ENCODE peak calls at places on chromosomes 12 and 14, in four cellular contexts. Q, M, V and F are unnamed samples.

GRCh38 chr12:124855275-124855957 is 8.2 kb downstream of the SCARB1 start:
- DNase-seq in Q (no peak), M (no peak), V (no peak), F (no peak)

GRCh38 chr12:60752589-60752988 is 1156.8 kb downstream of the SLC16A7 start:
- DNase-seq in Q (no peak), M (no peak), V (no peak), F (no peak)

GRCh38 chr12:110170535-110171185 is 46.5 kb downstream of the IFT81 start:
- DNase-seq in Q (no peak), M (no peak), V (no peak), F (no peak)

GRCh38 chr12:116222358-116222757 is 55.1 kb downstream of the MED13L start:
- DNase-seq in Q (peak), M (peak), V (no peak), F (no peak)

GRCh38 chr14:67938046-67938445 is 118.5 kb downstream of the RAD51B start:
- DNase-seq in Q (no peak), M (no peak), V (no peak), F (no peak)

GRCh38 chr14:32224731-32225377 is 21.8 kb upstream of the RNU6-8 start:
- DNase-seq in Q (peak), M (no peak), V (no peak), F (no peak)

GRCh38 chr12:57085999-57086950 is 2.6 kb upstream of the NAB2 start:
- DNase-seq in Q (peak), M (peak), V (peak), F (peak)

GRCh38 chr12:131494741-131495524 is 216.0 kb upstream of the SFSWAP start:
- DNase-seq in Q (no peak), M (no peak), V (no peak), F (no peak)

GRCh38 chr14:24995016-24995415 is 54.9 kb downstream of the STXBP6 start:
- DNase-seq in Q (no peak), M (no peak), V (no peak), F (no peak)

GRCh38 chr12:68813242-68813593 is 5.2 kb downstream of the MDM2 start:
- DNase-seq in Q (no peak), M (no peak), V (no peak), F (no peak)

GRCh38 chr14:64733321-64733720 is 29.1 kb downstream of the PLEKHG3 start:
- DNase-seq in Q (peak), M (no peak), V (no peak), F (no peak)

GRCh38 chr14:74301594-74302159 is 1.1 kb downstream of the ABCD4 start:
- DNase-seq in Q (no peak), M (no peak), V (no peak), F (no peak)

GRCh38 chr14:74302634-74303569 is at the start of gene ABCD4:
- DNase-seq in Q (peak), M (peak), V (peak), F (peak)

GRCh38 chr14:74299061-74299545 is 3.6 kb downstream of the ABCD4 start:
- DNase-seq in Q (no peak), M (no peak), V (no peak), F (no peak)

DNA sequence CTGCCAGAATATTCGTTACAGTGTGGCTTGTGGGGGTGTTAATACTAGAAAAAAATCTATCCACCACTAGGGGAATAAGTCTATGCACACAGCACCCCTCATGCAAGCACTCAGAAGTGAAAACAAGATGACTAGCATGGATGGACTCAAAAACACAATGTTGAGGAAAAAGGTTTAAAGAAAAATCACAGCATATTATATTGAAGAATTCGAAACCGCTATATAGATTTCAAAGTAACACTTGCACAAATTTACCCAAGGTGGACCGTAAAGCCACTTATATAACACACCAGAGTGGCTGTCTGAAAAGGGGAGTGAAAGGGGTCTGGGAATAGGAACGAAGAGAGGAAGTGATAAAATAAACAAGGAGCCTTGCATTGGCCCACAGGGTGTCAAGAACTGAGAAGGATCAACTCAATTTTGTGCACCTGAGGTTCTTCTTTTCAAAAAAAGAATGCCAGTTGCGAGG is 540 bp downstream of the ABCD4 start:
- DNase-seq in Q (no peak), M (no peak), V (no peak), F (peak)
- TF ChIP-seq CTCF in Q (peak), M (no peak), V (peak), F (peak)

GRCh38 chr14:28012629-28013415 is 753.8 kb upstream of the FOXG1 start:
- DNase-seq in Q (no peak), M (no peak), V (no peak), F (no peak)
- TF ChIP-seq CTCF in Q (no peak), M (no peak), V (no peak), F (no peak)

DNA sequence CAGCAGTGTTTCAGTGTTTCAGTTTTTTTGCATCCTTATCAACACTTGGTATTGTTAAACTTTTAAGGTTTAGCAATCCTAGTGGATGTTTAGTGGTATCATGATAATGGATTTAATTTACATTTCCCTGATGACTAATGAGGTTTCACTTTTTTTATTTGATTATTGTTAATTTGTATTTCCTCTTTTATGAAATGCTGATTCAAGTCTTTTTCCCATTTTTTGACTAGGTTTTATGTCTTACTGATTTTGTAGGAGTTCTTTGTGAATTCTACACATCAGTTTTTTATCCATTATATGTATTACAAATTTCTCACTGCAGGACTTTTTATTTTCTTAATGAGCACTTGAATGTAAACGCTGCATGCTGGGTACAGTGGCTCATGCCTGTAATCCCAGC is 23.8 kb downstream of the YLPM1 start:
- DNase-seq in Q (no peak), M (no peak), V (no peak), F (no peak)
- TF ChIP-seq CTCF in Q (no peak), M (no peak), V (no peak), F (no peak)

GRCh38 chr14:71166434-71166833 is 259.2 kb downstream of the PCNX1 start:
- DNase-seq in Q (no peak), M (no peak), V (no peak), F (no peak)
- TF ChIP-seq CTCF in Q (peak), M (no peak), V (peak), F (peak)

GRCh38 chr12:127928178-127928577 is 338.8 kb upstream of the TMEM132C start:
- DNase-seq in Q (no peak), M (no peak), V (no peak), F (no peak)

GRCh38 chr12:127928615-127929014 is 338.4 kb upstream of the TMEM132C start:
- DNase-seq in Q (no peak), M (no peak), V (no peak), F (no peak)

GRCh38 chr12:127929172-127929571 is 337.8 kb upstream of the TMEM132C start:
- DNase-seq in Q (no peak), M (no peak), V (no peak), F (no peak)

GRCh38 chr12:127923501-127923900 is 343.5 kb upstream of the TMEM132C start:
- DNase-seq in Q (no peak), M (no peak), V (no peak), F (no peak)

GRCh38 chr12:127926004-127926403 is 341.0 kb upstream of the TMEM132C start:
- DNase-seq in Q (no peak), M (no peak), V (no peak), F (no peak)
- TF ChIP-seq CTCF in Q (peak), M (no peak), V (no peak), F (no peak)

GRCh38 chr12:19223018-19223417 is 93.5 kb downstream of the PLEKHA5 start:
- DNase-seq in Q (no peak), M (no peak), V (no peak), F (no peak)
- TF ChIP-seq CTCF in Q (peak), M (no peak), V (no peak), F (no peak)

GRCh38 chr14:104341532-104342434 is 203.4 kb downstream of the KIF26A start:
- DNase-seq in Q (peak), M (peak), V (no peak), F (no peak)
- TF ChIP-seq CTCF in Q (peak), M (no peak), V (peak), F (no peak)

DNA sequence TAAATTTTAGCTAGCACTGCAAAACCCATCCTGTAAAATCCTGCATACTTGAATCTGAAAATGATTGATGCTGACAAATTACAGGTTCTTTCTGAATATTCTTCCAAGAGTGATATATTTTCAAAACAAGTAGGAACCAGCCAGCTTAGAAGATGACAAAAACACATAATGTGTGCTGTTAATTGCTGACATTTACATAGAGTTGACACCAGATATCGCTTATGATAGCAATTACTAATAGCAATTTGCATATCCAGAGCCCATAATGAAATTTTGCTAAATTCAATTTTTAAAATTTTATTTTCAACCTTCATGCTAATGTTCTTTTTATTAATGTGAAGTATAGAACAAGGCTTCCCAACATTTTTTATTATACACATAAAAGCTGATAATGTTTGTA is 284.5 kb downstream of the SEC23A start:
- DNase-seq in Q (no peak), M (no peak), V (no peak), F (no peak)
- TF ChIP-seq CTCF in Q (no peak), M (no peak), V (no peak), F (no peak)